ENCODE peak calls at places on chromosomes 12 and 14, in ten cellular contexts. N is stimulated activated CD4-positive, alpha-beta T cell treated with anti-CD3 and anti-CD28 coated beads, Interleukin-15, amount 100 ng/mL, for 24 hours; S is stimulated activated CD8-positive, alpha-beta memory T cell treated with anti-CD3 and anti-CD28 coated beads, Interleukin-12 subunit alpha, Interleukin-12 subunit beta, amount 100 ng/mL, for 1 hour; K is IMR-90; G is H4; L is lung; X is left cardiac atrium; Q is HuH-7.5; R is retina; A is progenitor cell of endocrine pancreas. M is an unnamed sample.

GRCh38 chr14:73728106-73729014 is 14.2 kb upstream of the PNMA1 start:
- DNase-seq in A (peak), K (peak), X (peak), Q (peak), R (peak), S (peak), G (peak), L (peak), N (peak), M (peak)

GRCh38 chr12:70733385-70733784 is 96.2 kb upstream of the PTPRB start:
- DNase-seq in X (no peak), G (peak), R (peak), A (peak), Q (peak), L (no peak), N (no peak), K (peak), S (no peak), M (no peak)

GRCh38 chr12:116975779-116976393 is 65.1 kb downstream of the FBXW8 start:
- DNase-seq in R (no peak), L (no peak), S (no peak), G (no peak), Q (no peak), K (peak), A (no peak), X (no peak), N (no peak), M (no peak)

GRCh38 chr12:47775100-47775911 is 2.3 kb downstream of the SLC48A1 start:
- DNase-seq in A (no peak), Q (no peak), G (no peak), S (no peak), N (no peak), L (no peak), X (no peak), R (no peak), K (no peak), M (no peak)

GRCh38 chr12:15978431-15978950 is 67.4 kb downstream of the DERA start:
- DNase-seq in R (no peak), S (no peak), A (no peak), K (peak), N (no peak), Q (no peak), L (no peak), G (no peak), X (no peak), M (no peak)

GRCh38 chr14:51368721-51369163 is 128.7 kb downstream of the TMX1 start:
- DNase-seq in K (peak), N (no peak), S (no peak), Q (no peak), A (no peak), X (no peak), L (no peak), G (peak), R (no peak), M (no peak)

GRCh38 chr12:5043589-5044419 is at the start of gene KCNA5:
- DNase-seq in G (no peak), S (no peak), R (peak), A (peak), K (no peak), N (no peak), L (no peak), Q (no peak), X (peak), M (peak)

GRCh38 chr12:3160081-3160480 is 82.9 kb downstream of the TSPAN9 start:
- DNase-seq in G (no peak), S (no peak), K (peak), X (no peak), N (no peak), R (no peak), A (no peak), Q (no peak), L (no peak), M (no peak)

GRCh38 chr12:46549527-46550265 is 177.1 kb upstream of the SLC38A2 start:
- DNase-seq in L (no peak), N (peak), S (no peak), K (peak), Q (no peak), G (peak), X (no peak), R (no peak), A (no peak), M (no peak)

GRCh38 chr14:90503582-90503981 is 106.8 kb downstream of the CALM1 start:
- DNase-seq in S (no peak), A (no peak), K (no peak), R (no peak), N (no peak), X (peak), Q (no peak), G (no peak), L (no peak), M (no peak)

GRCh38 chr12:131587565-131587964 is 123.3 kb upstream of the SFSWAP start:
- DNase-seq in Q (no peak), G (no peak), S (no peak), A (no peak), R (no peak), L (no peak), N (no peak), X (no peak), K (no peak), M (no peak)

GRCh38 chr12:98808243-98808895 is 163.3 kb downstream of the APAF1 start:
- DNase-seq in A (no peak), L (no peak), X (no peak), K (no peak), N (no peak), Q (no peak), R (no peak), G (no peak), S (no peak), M (no peak)

GRCh38 chr12:45959728-45960127 is 30.6 kb downstream of the SCAF11 start:
- DNase-seq in R (no peak), N (no peak), S (no peak), G (no peak), L (no peak), A (no peak), Q (no peak), X (no peak), K (no peak), M (no peak)

GRCh38 chr12:44750468-44750867 is 125.6 kb downstream of the NELL2 start:
- DNase-seq in K (no peak), X (no peak), A (no peak), R (no peak), L (no peak), G (no peak), S (no peak), Q (no peak), N (no peak), M (no peak)

GRCh38 chr14:32711103-32711680 is 227.5 kb upstream of the NPAS3 start:
- DNase-seq in R (peak), K (peak), N (peak), X (no peak), Q (peak), A (no peak), G (peak), L (no peak), S (no peak), M (no peak)

GRCh38 chr14:50964683-50965390 is 20.6 kb upstream of the PYGL start:
- DNase-seq in L (no peak), G (peak), X (peak), N (no peak), K (peak), S (no peak), R (no peak), A (no peak), Q (peak), M (peak)

GRCh38 chr12:56928262-56928661 is 5.9 kb downstream of the SDR9C7 start:
- DNase-seq in X (no peak), N (no peak), K (no peak), L (no peak), R (no peak), S (no peak), A (no peak), Q (no peak), G (no peak), M (no peak)

GRCh38 chr12:106585862-106586534 is 3.2 kb downstream of the RFX4 start:
- DNase-seq in S (no peak), R (peak), A (peak), X (no peak), G (no peak), K (no peak), N (peak), Q (no peak), L (no peak), M (no peak)

GRCh38 chr12:21989819-21990412 is 48.7 kb upstream of the ABCC9 start:
- DNase-seq in Q (no peak), N (no peak), K (peak), S (no peak), L (no peak), X (no peak), A (no peak), G (no peak), R (no peak), M (no peak)

GRCh38 chr12:49623142-49623899 is at the start of gene PRPF40B:
- DNase-seq in G (peak), N (peak), Q (peak), K (peak), A (peak), R (peak), X (peak), S (peak), L (peak), M (peak)

GRCh38 chr12:28998662-28999120 is 150.4 kb upstream of the FAR2 start:
- DNase-seq in S (no peak), A (no peak), L (no peak), X (no peak), K (peak), R (peak), N (peak), G (peak), Q (no peak), M (no peak)

GRCh38 chr12:60437297-60437696 is 841.5 kb downstream of the SLC16A7 start:
- DNase-seq in G (no peak), S (no peak), Q (no peak), A (no peak), L (no peak), R (no peak), X (no peak), K (no peak), N (no peak), M (no peak)

GRCh38 chr12:67705394-67706370 is 57.1 kb downstream of the DYRK2 start:
- DNase-seq in N (no peak), A (no peak), Q (no peak), R (peak), S (no peak), G (peak), K (peak), L (no peak), X (no peak), M (no peak)

M was measured in mesothelial cell of epicardium.